ENCODE peak calls at places on chromosomes 5 and 9, in ten cellular contexts. J is NT2/D1; P is endothelial cell; I is aorta; E is right cardiac atrium; M is CD4-positive, alpha-beta T cell; O is astrocyte of the spinal cord; R is IMR-90; K is cerebellum; X is NCI-H1694. C is an unnamed sample.

GRCh38 chr5:168528521-168529360 is at the start of gene FBLL1:
- DNase-seq in J (no peak), P (peak), I (no peak), E (peak), M (peak), O (peak), R (peak), K (peak), X (peak), C (no peak)

GRCh38 chr9:111860443-111860842 is 36.2 kb upstream of the UGCG start:
- DNase-seq in J (no peak), P (no peak), I (no peak), E (no peak), M (no peak), O (no peak), R (no peak), K (no peak), X (no peak), C (no peak)

GRCh38 chr5:89071941-89072331 is 189.0 kb upstream of the MEF2C start:
- DNase-seq in J (no peak), P (no peak), I (no peak), E (no peak), M (no peak), O (no peak), R (no peak), K (no peak), X (no peak), C (no peak)

GRCh38 chr5:68086857-68087256 is 128.7 kb upstream of the PIK3R1 start:
- DNase-seq in J (no peak), P (no peak), I (no peak), E (peak), M (no peak), O (peak), R (peak), K (peak), X (no peak), C (no peak)

GRCh38 chr5:67156976-67157583 is 39.5 kb downstream of the CD180 start:
- DNase-seq in J (no peak), P (peak), I (no peak), E (peak), M (peak), O (peak), R (peak), K (peak), X (peak), C (no peak)

GRCh38 chr9:124392855-124393460 is 22.3 kb downstream of the PSMB7 start:
- DNase-seq in J (no peak), P (no peak), I (no peak), E (no peak), M (no peak), O (peak), R (peak), K (peak), X (peak), C (no peak)

GRCh38 chr5:95238560-95239325 is 46.2 kb downstream of the MCTP1 start:
- DNase-seq in J (no peak), P (no peak), I (no peak), E (no peak), M (no peak), O (peak), R (peak), K (peak), X (no peak), C (no peak)

GRCh38 chr5:150781706-150782614 is 3.4 kb downstream of the SMIM3 start:
- DNase-seq in J (no peak), P (no peak), I (peak), E (peak), M (no peak), O (peak), R (peak), K (peak), X (no peak), C (no peak)

GRCh38 chr9:110650991-110651411 is 17.6 kb upstream of the MUSK start:
- DNase-seq in J (no peak), P (no peak), I (no peak), E (peak), M (no peak), O (peak), R (peak), K (no peak), X (no peak), C (no peak)

GRCh38 chr5:151449836-151450235 is 2.4 kb downstream of the SLC36A1 start:
- DNase-seq in J (no peak), P (no peak), I (no peak), E (no peak), M (no peak), O (no peak), R (no peak), K (no peak), X (no peak), C (no peak)

GRCh38 chr9:133476531-133476930 is 2.4 kb downstream of the SLC2A6 start:
- DNase-seq in J (no peak), P (no peak), I (no peak), E (peak), M (no peak), O (no peak), R (peak), K (no peak), X (no peak), C (no peak)

GRCh38 chr5:5905186-5905585 is 473.2 kb downstream of the MED10 start:
- DNase-seq in J (no peak), P (no peak), I (no peak), E (no peak), M (no peak), O (no peak), R (no peak), K (no peak), X (no peak), C (no peak)

GRCh38 chr9:127333326-127334064 is 63.5 kb upstream of the SLC2A8 start:
- DNase-seq in J (no peak), P (no peak), I (no peak), E (no peak), M (no peak), O (no peak), R (no peak), K (no peak), X (no peak), C (no peak)

GRCh38 chr5:179852993-179853547 is 5.5 kb downstream of the MRNIP start:
- DNase-seq in J (no peak), P (no peak), I (no peak), E (no peak), M (no peak), O (no peak), R (no peak), K (no peak), X (no peak), C (peak)

GRCh38 chr9:36112516-36112915 is 24.0 kb upstream of the GLIPR2 start:
- DNase-seq in J (no peak), P (no peak), I (no peak), E (no peak), M (no peak), O (no peak), R (no peak), K (no peak), X (no peak), C (no peak)

GRCh38 chr5:15425802-15426201 is 74.2 kb upstream of the FBXL7 start:
- DNase-seq in J (no peak), P (no peak), I (no peak), E (no peak), M (no peak), O (peak), R (no peak), K (no peak), X (no peak), C (no peak)

GRCh38 chr5:179343902-179344300 is 1.4 kb downstream of the ADAMTS2 start:
- DNase-seq in J (peak), P (peak), I (no peak), E (peak), M (no peak), O (no peak), R (peak), K (no peak), X (no peak), C (no peak)

C was measured in chondrocyte.